ENCODE peak calls at places on chromosomes 3 and 15, in four cellular contexts. J is CD8-positive, alpha-beta T cell; L is neural progenitor cell; Q is endothelial cell. M is an unnamed sample.

GRCh38 chr3:71092665-71093064 is 490.9 kb downstream of the FOXP1 start:
- DNase-seq in J (no peak), L (no peak), Q (no peak), M (no peak)

GRCh38 chr3:69205385-69205784 is 83.0 kb upstream of the LMOD3 start:
- DNase-seq in Q (no peak), J (no peak), L (no peak), M (no peak)

GRCh38 chr15:48856947-48857346 is 21.0 kb upstream of the EID1 start:
- DNase-seq in J (no peak), Q (no peak), L (peak; percentile 51), M (no peak)

GRCh38 chr15:52230073-52230472 is 38.9 kb upstream of the GNB5 start:
- DNase-seq in Q (no peak), J (no peak), L (no peak), M (no peak)

GRCh38 chr3:15102256-15102655 is 3.3 kb upstream of the RBSN start:
- DNase-seq in Q (no peak), L (no peak), J (no peak), M (no peak)

GRCh38 chr15:34436956-34437442 is 609 bp downstream of the GOLGA8A start:
- DNase-seq in Q (peak; percentile 57), J (peak; percentile 28), L (peak; percentile 82), M (no peak)

GRCh38 chr3:17355591-17355990 is 386.8 kb downstream of the TBC1D5 start:
- DNase-seq in Q (no peak), L (no peak), J (no peak), M (no peak)

GRCh38 chr3:12663311-12663935 is 494 bp downstream of the RAF1 start:
- DNase-seq in J (peak; percentile 41), L (no peak), Q (peak; percentile 54), M (no peak)

GRCh38 chr3:48989126-48989795 is 780 bp upstream of the P4HTM start:
- DNase-seq in L (no peak), Q (no peak), J (no peak), M (no peak)

GRCh38 chr3:53191836-53192480 is 30.9 kb downstream of the PRKCD start:
- DNase-seq in J (no peak), L (no peak), Q (no peak), M (no peak)

GRCh38 chr15:82159922-82160321 is 102.6 kb downstream of the EFL1 start:
- DNase-seq in Q (no peak), L (peak; percentile 5), J (no peak), M (no peak)

GRCh38 chr3:170572665-170573253 is 13.1 kb downstream of the SLC7A14 start:
- DNase-seq in Q (no peak), J (no peak), L (no peak), M (no peak)

GRCh38 chr15:88658972-88659931 is 20.4 kb downstream of the ISG20 start:
- DNase-seq in Q (no peak), L (no peak), J (no peak), M (no peak)

GRCh38 chr3:186254676-186255665 is 107.1 kb downstream of the DGKG start:
- DNase-seq in Q (no peak), L (no peak), J (no peak), M (no peak)

GRCh38 chr15:94441782-94442181 is 210.4 kb downstream of the MCTP2 start:
- DNase-seq in J (no peak), Q (no peak), L (no peak), M (no peak)

GRCh38 chr15:43253431-43254403 is 13.0 kb downstream of the TGM5 start:
- DNase-seq in Q (no peak), J (no peak), L (no peak), M (no peak)

GRCh38 chr3:87977765-87978164 is 81.0 kb downstream of the CGGBP1 start:
- DNase-seq in Q (no peak), J (no peak), L (no peak), M (no peak)

GRCh38 chr3:131532645-131533044 is 29.9 kb upstream of the MRPL3 start:
- DNase-seq in L (no peak), J (no peak), Q (no peak), M (no peak)

DNA sequence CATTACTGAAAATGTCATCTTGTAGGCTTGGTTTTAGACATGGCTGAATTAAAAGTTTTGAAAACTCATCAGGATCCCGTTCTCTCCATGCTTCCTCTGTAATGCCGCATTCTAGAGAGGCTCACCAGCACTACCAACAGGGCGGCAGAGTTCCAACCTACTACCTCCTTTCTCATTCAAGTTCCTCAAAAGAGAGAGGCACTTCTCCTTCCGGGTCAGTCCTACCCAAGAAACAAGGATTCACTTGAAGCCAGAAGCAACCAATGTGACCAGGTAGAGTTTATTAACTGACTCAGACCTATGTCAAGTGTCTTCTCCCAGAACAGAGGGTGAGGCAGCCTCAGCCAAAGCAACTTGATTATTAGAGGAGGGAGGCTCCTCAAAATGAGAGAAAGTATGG is 59.8 kb upstream of the GYG1 start:
- DNase-seq in L (no peak), J (no peak), Q (no peak), M (no peak)
- TF ChIP-seq CTCF in L (no peak), J (no peak), Q (no peak), M (no peak)

DNA sequence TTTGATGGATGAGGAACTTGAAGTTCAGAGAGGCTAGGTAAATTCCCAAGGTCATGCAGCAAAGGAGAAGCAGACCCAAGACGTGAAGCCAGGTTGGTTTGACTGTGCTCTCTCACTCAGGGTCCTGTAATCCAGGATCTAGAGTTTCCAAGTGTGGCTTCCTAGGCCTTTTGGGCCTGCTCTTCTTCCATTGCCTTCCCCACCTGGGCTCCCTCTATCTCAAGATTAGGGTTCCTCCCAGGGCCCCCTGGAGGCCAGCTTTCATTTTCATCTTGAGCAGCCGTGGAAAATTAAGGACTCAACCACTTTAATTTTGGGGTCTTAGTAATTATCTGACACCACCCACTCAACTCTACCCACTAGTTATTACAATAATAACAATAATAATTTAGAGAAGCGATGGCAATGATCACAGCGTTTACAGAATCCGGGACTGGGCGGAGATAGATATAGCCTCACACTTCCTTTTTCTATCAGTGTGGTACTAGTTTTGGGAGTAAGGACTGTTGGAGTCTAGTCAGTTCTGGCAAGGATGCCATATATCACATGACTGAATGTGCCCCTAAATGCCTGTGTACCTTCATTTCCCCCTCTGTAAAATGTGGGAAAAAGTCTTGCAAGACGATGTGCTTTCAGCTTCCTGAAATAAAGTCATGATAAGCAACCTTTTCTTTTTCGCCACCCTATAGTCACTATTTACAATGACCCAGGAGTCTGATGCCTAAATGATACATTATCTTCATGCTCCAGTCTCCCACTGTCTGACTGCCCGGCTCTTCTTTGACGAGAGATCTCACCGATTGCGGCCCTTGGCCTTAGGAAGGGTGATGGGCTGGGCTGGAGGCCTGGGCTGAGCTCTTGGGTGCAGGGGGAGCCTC is 30.2 kb upstream of the MAGEF1 start:
- DNase-seq in L (peak; percentile 34), Q (no peak), J (no peak), M (no peak)
- TF ChIP-seq CTCF in L (no peak), Q (no peak), J (no peak), M (no peak)

DNA sequence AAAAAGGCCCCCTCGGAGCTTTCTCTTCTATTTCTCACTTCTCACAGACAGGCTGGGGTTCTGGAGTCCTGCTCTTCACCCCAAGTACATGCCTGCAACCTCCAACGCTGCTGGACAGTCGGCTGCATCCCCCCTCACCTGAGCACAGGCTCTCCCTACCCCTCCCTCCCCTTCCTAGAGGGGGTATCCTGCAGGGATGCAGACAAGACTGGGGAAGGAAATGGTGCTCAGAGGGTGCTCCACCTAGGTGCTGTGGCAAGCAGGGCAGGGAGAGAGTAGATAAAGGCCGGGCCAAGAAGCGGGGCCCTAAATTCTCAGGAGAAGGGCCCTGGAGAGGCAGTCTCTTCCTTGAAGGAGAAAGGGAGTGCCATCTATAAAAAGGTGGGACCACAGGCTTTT is 7.0 kb upstream of the STRA6 start:
- DNase-seq in Q (no peak), L (no peak), J (no peak), M (no peak)
- TF ChIP-seq CTCF in Q (no peak), L (no peak), J (no peak), M (no peak)

GRCh38 chr15:59338414-59338813 is 34.3 kb downstream of the MYO1E start:
- DNase-seq in L (no peak), J (no peak), Q (no peak), M (no peak)
- TF ChIP-seq CTCF in L (no peak), J (no peak), Q (no peak), M (no peak)

GRCh38 chr15:101276501-101277037 is 716 bp downstream of the SELENOS start:
- DNase-seq in L (peak; percentile 59), J (no peak), Q (peak; percentile 38), M (no peak)
- TF ChIP-seq CTCF in L (peak; percentile 53), J (no peak), Q (peak; percentile 42), M (no peak)